ENCODE peak calls at places on chromosomes 4 and X, in eight cellular contexts. One of them, this sample, is unnamed.

GRCh38 chrX:151505796-151506195 is 57.7 kb upstream of the PASD1 start:
- DNase-seq in NCI-H2081: no peak
- DNase-seq in DMS79 treated with DMSO at 0.1 percent for 48 hours: peak
- DNase-seq in memory B cell: no peak
- DNase-seq in stimulated activated CD8-positive, alpha-beta memory T cell treated with anti-CD3 and anti-CD28 coated beads, Interleukin-7, amount 100 ng/mL, for 1 hour: no peak
- DNase-seq in uterus: no peak
- DNase-seq in stimulated activated CD4-positive, alpha-beta T cell treated with anti-CD3 and anti-CD28 coated beads, TNF-alpha, amount 100 ng/mL, for 1 hour: no peak
- DNase-seq in RKO: peak
- DNase-seq in this sample: no peak

GRCh38 chr4:114599231-114600065 is 841 bp downstream of the UGT8 start:
- DNase-seq in DMS79 treated with DMSO at 0.1 percent for 48 hours: no peak
- DNase-seq in NCI-H2081: no peak
- DNase-seq in stimulated activated CD4-positive, alpha-beta T cell treated with anti-CD3 and anti-CD28 coated beads, TNF-alpha, amount 100 ng/mL, for 1 hour: no peak
- DNase-seq in uterus: no peak
- DNase-seq in memory B cell: peak
- DNase-seq in RKO: peak
- DNase-seq in stimulated activated CD8-positive, alpha-beta memory T cell treated with anti-CD3 and anti-CD28 coated beads, Interleukin-7, amount 100 ng/mL, for 1 hour: no peak
- DNase-seq in this sample: peak

GRCh38 chr4:61619528-61619927 is 419.4 kb downstream of the ADGRL3 start:
- DNase-seq in stimulated activated CD8-positive, alpha-beta memory T cell treated with anti-CD3 and anti-CD28 coated beads, Interleukin-7, amount 100 ng/mL, for 1 hour: no peak
- DNase-seq in RKO: peak
- DNase-seq in DMS79 treated with DMSO at 0.1 percent for 48 hours: no peak
- DNase-seq in NCI-H2081: no peak
- DNase-seq in uterus: no peak
- DNase-seq in memory B cell: no peak
- DNase-seq in stimulated activated CD4-positive, alpha-beta T cell treated with anti-CD3 and anti-CD28 coated beads, TNF-alpha, amount 100 ng/mL, for 1 hour: no peak
- DNase-seq in this sample: no peak

GRCh38 chrX:340641-341423 is 22.2 kb upstream of the GTPBP6 start:
- DNase-seq in stimulated activated CD4-positive, alpha-beta T cell treated with anti-CD3 and anti-CD28 coated beads, TNF-alpha, amount 100 ng/mL, for 1 hour: no peak
- DNase-seq in NCI-H2081: no peak
- DNase-seq in stimulated activated CD8-positive, alpha-beta memory T cell treated with anti-CD3 and anti-CD28 coated beads, Interleukin-7, amount 100 ng/mL, for 1 hour: no peak
- DNase-seq in uterus: no peak
- DNase-seq in RKO: no peak
- DNase-seq in memory B cell: no peak
- DNase-seq in DMS79 treated with DMSO at 0.1 percent for 48 hours: no peak
- DNase-seq in this sample: no peak

GRCh38 chr4:54526560-54526959 is 131.2 kb upstream of the KIT start:
- DNase-seq in DMS79 treated with DMSO at 0.1 percent for 48 hours: no peak
- DNase-seq in stimulated activated CD8-positive, alpha-beta memory T cell treated with anti-CD3 and anti-CD28 coated beads, Interleukin-7, amount 100 ng/mL, for 1 hour: no peak
- DNase-seq in memory B cell: no peak
- DNase-seq in stimulated activated CD4-positive, alpha-beta T cell treated with anti-CD3 and anti-CD28 coated beads, TNF-alpha, amount 100 ng/mL, for 1 hour: no peak
- DNase-seq in NCI-H2081: no peak
- DNase-seq in RKO: no peak
- DNase-seq in uterus: no peak
- DNase-seq in this sample: no peak

GRCh38 chrX:46311581-46312120 is 233.6 kb downstream of the ZNF674 start:
- DNase-seq in RKO: no peak
- DNase-seq in memory B cell: no peak
- DNase-seq in uterus: no peak
- DNase-seq in stimulated activated CD8-positive, alpha-beta memory T cell treated with anti-CD3 and anti-CD28 coated beads, Interleukin-7, amount 100 ng/mL, for 1 hour: no peak
- DNase-seq in stimulated activated CD4-positive, alpha-beta T cell treated with anti-CD3 and anti-CD28 coated beads, TNF-alpha, amount 100 ng/mL, for 1 hour: no peak
- DNase-seq in DMS79 treated with DMSO at 0.1 percent for 48 hours: no peak
- DNase-seq in NCI-H2081: no peak
- DNase-seq in this sample: no peak

GRCh38 chr4:145878501-145879435 is 59.9 kb downstream of the ZNF827 start:
- DNase-seq in RKO: no peak
- DNase-seq in NCI-H2081: no peak
- DNase-seq in stimulated activated CD8-positive, alpha-beta memory T cell treated with anti-CD3 and anti-CD28 coated beads, Interleukin-7, amount 100 ng/mL, for 1 hour: no peak
- DNase-seq in DMS79 treated with DMSO at 0.1 percent for 48 hours: no peak
- DNase-seq in memory B cell: no peak
- DNase-seq in stimulated activated CD4-positive, alpha-beta T cell treated with anti-CD3 and anti-CD28 coated beads, TNF-alpha, amount 100 ng/mL, for 1 hour: no peak
- DNase-seq in uterus: no peak
- DNase-seq in this sample: no peak

GRCh38 chr4:144499777-144500176 is 146.2 kb upstream of the HHIP start:
- DNase-seq in NCI-H2081: no peak
- DNase-seq in DMS79 treated with DMSO at 0.1 percent for 48 hours: no peak
- DNase-seq in stimulated activated CD4-positive, alpha-beta T cell treated with anti-CD3 and anti-CD28 coated beads, TNF-alpha, amount 100 ng/mL, for 1 hour: no peak
- DNase-seq in memory B cell: no peak
- DNase-seq in RKO: no peak
- DNase-seq in stimulated activated CD8-positive, alpha-beta memory T cell treated with anti-CD3 and anti-CD28 coated beads, Interleukin-7, amount 100 ng/mL, for 1 hour: no peak
- DNase-seq in uterus: no peak
- DNase-seq in this sample: no peak

GRCh38 chr4:1772869-1773538 is 20.1 kb upstream of the FGFR3 start:
- DNase-seq in RKO: no peak
- DNase-seq in stimulated activated CD4-positive, alpha-beta T cell treated with anti-CD3 and anti-CD28 coated beads, TNF-alpha, amount 100 ng/mL, for 1 hour: no peak
- DNase-seq in stimulated activated CD8-positive, alpha-beta memory T cell treated with anti-CD3 and anti-CD28 coated beads, Interleukin-7, amount 100 ng/mL, for 1 hour: no peak
- DNase-seq in NCI-H2081: peak
- DNase-seq in uterus: no peak
- DNase-seq in DMS79 treated with DMSO at 0.1 percent for 48 hours: no peak
- DNase-seq in memory B cell: no peak
- DNase-seq in this sample: no peak

GRCh38 chrX:104854188-104854587 is 288.2 kb downstream of the IL1RAPL2 start:
- DNase-seq in NCI-H2081: no peak
- DNase-seq in stimulated activated CD4-positive, alpha-beta T cell treated with anti-CD3 and anti-CD28 coated beads, TNF-alpha, amount 100 ng/mL, for 1 hour: no peak
- DNase-seq in DMS79 treated with DMSO at 0.1 percent for 48 hours: no peak
- DNase-seq in uterus: no peak
- DNase-seq in memory B cell: no peak
- DNase-seq in RKO: no peak
- DNase-seq in stimulated activated CD8-positive, alpha-beta memory T cell treated with anti-CD3 and anti-CD28 coated beads, Interleukin-7, amount 100 ng/mL, for 1 hour: no peak
- DNase-seq in this sample: no peak

GRCh38 chr4:145760961-145761929 is 81.3 kb downstream of the C4orf51 start:
- DNase-seq in stimulated activated CD8-positive, alpha-beta memory T cell treated with anti-CD3 and anti-CD28 coated beads, Interleukin-7, amount 100 ng/mL, for 1 hour: no peak
- DNase-seq in RKO: no peak
- DNase-seq in stimulated activated CD4-positive, alpha-beta T cell treated with anti-CD3 and anti-CD28 coated beads, TNF-alpha, amount 100 ng/mL, for 1 hour: no peak
- DNase-seq in NCI-H2081: no peak
- DNase-seq in uterus: no peak
- DNase-seq in DMS79 treated with DMSO at 0.1 percent for 48 hours: no peak
- DNase-seq in memory B cell: no peak
- DNase-seq in this sample: no peak

GRCh38 chr4:111274060-111274459 is 651.2 kb upstream of the PITX2 start:
- DNase-seq in RKO: no peak
- DNase-seq in stimulated activated CD8-positive, alpha-beta memory T cell treated with anti-CD3 and anti-CD28 coated beads, Interleukin-7, amount 100 ng/mL, for 1 hour: no peak
- DNase-seq in NCI-H2081: no peak
- DNase-seq in memory B cell: no peak
- DNase-seq in uterus: no peak
- DNase-seq in stimulated activated CD4-positive, alpha-beta T cell treated with anti-CD3 and anti-CD28 coated beads, TNF-alpha, amount 100 ng/mL, for 1 hour: no peak
- DNase-seq in DMS79 treated with DMSO at 0.1 percent for 48 hours: no peak
- DNase-seq in this sample: no peak

GRCh38 chrX:147884958-147885357 is 26.8 kb upstream of the FMR1 start:
- DNase-seq in stimulated activated CD8-positive, alpha-beta memory T cell treated with anti-CD3 and anti-CD28 coated beads, Interleukin-7, amount 100 ng/mL, for 1 hour: no peak
- DNase-seq in RKO: no peak
- DNase-seq in uterus: no peak
- DNase-seq in memory B cell: no peak
- DNase-seq in DMS79 treated with DMSO at 0.1 percent for 48 hours: no peak
- DNase-seq in stimulated activated CD4-positive, alpha-beta T cell treated with anti-CD3 and anti-CD28 coated beads, TNF-alpha, amount 100 ng/mL, for 1 hour: no peak
- DNase-seq in NCI-H2081: no peak
- DNase-seq in this sample: no peak

GRCh38 chr4:98653890-98654867 is 4.2 kb downstream of the TSPAN5 start:
- DNase-seq in RKO: no peak
- DNase-seq in uterus: peak
- DNase-seq in memory B cell: no peak
- DNase-seq in NCI-H2081: no peak
- DNase-seq in DMS79 treated with DMSO at 0.1 percent for 48 hours: no peak
- DNase-seq in stimulated activated CD4-positive, alpha-beta T cell treated with anti-CD3 and anti-CD28 coated beads, TNF-alpha, amount 100 ng/mL, for 1 hour: no peak
- DNase-seq in stimulated activated CD8-positive, alpha-beta memory T cell treated with anti-CD3 and anti-CD28 coated beads, Interleukin-7, amount 100 ng/mL, for 1 hour: no peak
- DNase-seq in this sample: no peak

GRCh38 chrX:115702982-115703381 is 142.0 kb downstream of the PLS3 start:
- DNase-seq in stimulated activated CD4-positive, alpha-beta T cell treated with anti-CD3 and anti-CD28 coated beads, TNF-alpha, amount 100 ng/mL, for 1 hour: no peak
- DNase-seq in NCI-H2081: no peak
- DNase-seq in memory B cell: no peak
- DNase-seq in RKO: no peak
- DNase-seq in DMS79 treated with DMSO at 0.1 percent for 48 hours: no peak
- DNase-seq in uterus: no peak
- DNase-seq in stimulated activated CD8-positive, alpha-beta memory T cell treated with anti-CD3 and anti-CD28 coated beads, Interleukin-7, amount 100 ng/mL, for 1 hour: no peak
- DNase-seq in this sample: no peak

GRCh38 chr4:138390286-138390685 is 148.1 kb upstream of the SLC7A11 start:
- DNase-seq in RKO: peak
- DNase-seq in NCI-H2081: no peak
- DNase-seq in stimulated activated CD4-positive, alpha-beta T cell treated with anti-CD3 and anti-CD28 coated beads, TNF-alpha, amount 100 ng/mL, for 1 hour: no peak
- DNase-seq in memory B cell: no peak
- DNase-seq in stimulated activated CD8-positive, alpha-beta memory T cell treated with anti-CD3 and anti-CD28 coated beads, Interleukin-7, amount 100 ng/mL, for 1 hour: no peak
- DNase-seq in DMS79 treated with DMSO at 0.1 percent for 48 hours: no peak
- DNase-seq in uterus: no peak
- DNase-seq in this sample: no peak

GRCh38 chrX:77901506-77901905 is 2.2 kb downstream of the COX7B start:
- DNase-seq in DMS79 treated with DMSO at 0.1 percent for 48 hours: no peak
- DNase-seq in NCI-H2081: no peak
- DNase-seq in stimulated activated CD8-positive, alpha-beta memory T cell treated with anti-CD3 and anti-CD28 coated beads, Interleukin-7, amount 100 ng/mL, for 1 hour: no peak
- DNase-seq in RKO: no peak
- DNase-seq in stimulated activated CD4-positive, alpha-beta T cell treated with anti-CD3 and anti-CD28 coated beads, TNF-alpha, amount 100 ng/mL, for 1 hour: no peak
- DNase-seq in uterus: no peak
- DNase-seq in memory B cell: no peak
- DNase-seq in this sample: no peak

GRCh38 chr4:149836546-149836945 is 20.9 kb upstream of the IQCM start:
- DNase-seq in RKO: no peak
- DNase-seq in stimulated activated CD8-positive, alpha-beta memory T cell treated with anti-CD3 and anti-CD28 coated beads, Interleukin-7, amount 100 ng/mL, for 1 hour: no peak
- DNase-seq in NCI-H2081: no peak
- DNase-seq in uterus: no peak
- DNase-seq in DMS79 treated with DMSO at 0.1 percent for 48 hours: no peak
- DNase-seq in memory B cell: no peak
- DNase-seq in stimulated activated CD4-positive, alpha-beta T cell treated with anti-CD3 and anti-CD28 coated beads, TNF-alpha, amount 100 ng/mL, for 1 hour: no peak
- DNase-seq in this sample: no peak

This sample was measured in neuronal stem cell.